ENCODE peak calls at places on chromosomes 13 and 19, in five cellular contexts. L is OCI-LY7, A is PC-3, D is fibroblast of lung, C is PC-9. W is an unnamed sample.

GRCh38 chr13:57632276-57633140 is 964 bp downstream of the PCDH17 start:
- DNase-seq in L (no peak), A (no peak), D (peak; percentile 31), C (no peak), W (peak; percentile 36)

GRCh38 chr19:5955638-5955935 is 22.4 kb downstream of the RANBP3 start:
- DNase-seq in L (no peak), A (no peak), D (peak; percentile 59), C (no peak), W (peak; percentile 51)

GRCh38 chr13:36858285-36858684 is 39.3 kb downstream of the RFXAP start:
- DNase-seq in L (peak; percentile 82), A (peak; percentile 73), D (peak; percentile 63), C (peak; percentile 45), W (peak; percentile 32)

GRCh38 chr13:98228661-98229349 is 51.7 kb upstream of the RNF113B start:
- DNase-seq in L (no peak), A (peak; percentile 38), D (no peak), C (no peak), W (peak; percentile 51)

GRCh38 chr19:41753936-41754529 is 1.3 kb upstream of the CEACAM6 start:
- DNase-seq in L (peak; percentile 70), A (peak; percentile 69), D (peak; percentile 11), C (no peak), W (no peak)

GRCh38 chr13:48828962-48829405 is 146.7 kb upstream of the FNDC3A start:
- DNase-seq in L (peak; percentile 50), A (peak; percentile 64), D (no peak), C (peak; percentile 63), W (peak; percentile 54)

GRCh38 chr13:74128171-74128767 is 5.9 kb downstream of the KLF12 start:
- DNase-seq in L (no peak), A (no peak), D (no peak), C (no peak), W (peak; percentile 85)

GRCh38 chr19:38281820-38282566 is 17.6 kb downstream of the SPINT2 start:
- DNase-seq in L (no peak), A (no peak), D (no peak), C (no peak), W (no peak)

GRCh38 chr19:14002571-14003278 is 3.4 kb downstream of the RFX1 start:
- DNase-seq in L (peak; percentile 79), A (no peak), D (no peak), C (no peak), W (no peak)

GRCh38 chr13:48126944-48127814 is 32.3 kb upstream of the MED4 start:
- DNase-seq in L (peak; percentile 72), A (peak; percentile 66), D (peak; percentile 83), C (peak; percentile 52), W (peak; percentile 48)

GRCh38 chr13:33740134-33740538 is 77.8 kb upstream of the RFC3 start:
- DNase-seq in L (no peak), A (peak; percentile 52), D (peak; percentile 56), C (no peak), W (peak; percentile 92)

GRCh38 chr13:32846020-32846451 is 170.2 kb upstream of the KL start:
- DNase-seq in L (no peak), A (peak; percentile 12), D (no peak), C (peak; percentile 77), W (no peak)

GRCh38 chr13:25898991-25899390 is 152.8 kb downstream of the SHISA2 start:
- DNase-seq in L (no peak), A (no peak), D (no peak), C (no peak), W (no peak)

GRCh38 chr13:83503424-83503823 is 378.9 kb downstream of the SLITRK1 start:
- DNase-seq in L (no peak), A (peak; percentile 72), D (peak; percentile 54), C (no peak), W (peak; percentile 25)

GRCh38 chr19:19176950-19177349 is 6.9 kb upstream of the MEF2B start:
- DNase-seq in L (no peak), A (no peak), D (no peak), C (no peak), W (no peak)
- H2AFZ ChIP-seq in L (no peak overlapping the region), A (no peak overlapping the region), D (no peak overlapping the region), C (no peak overlapping the region), W (no peak overlapping the region)

GRCh38 chr13:93680329-93680728 is 453.7 kb downstream of the GPC6 start:
- DNase-seq in L (no peak), A (no peak), D (no peak), C (no peak), W (no peak)
- H4K20me1 ChIP-seq in L (no peaks in the 10 kb centered on the region), A (no peaks in the 10 kb centered on the region), D (no peaks in the 10 kb centered on the region), C (no peaks in the 10 kb centered on the region), W (peaks cover 9% of the 10 kb centered on the region)

DNA sequence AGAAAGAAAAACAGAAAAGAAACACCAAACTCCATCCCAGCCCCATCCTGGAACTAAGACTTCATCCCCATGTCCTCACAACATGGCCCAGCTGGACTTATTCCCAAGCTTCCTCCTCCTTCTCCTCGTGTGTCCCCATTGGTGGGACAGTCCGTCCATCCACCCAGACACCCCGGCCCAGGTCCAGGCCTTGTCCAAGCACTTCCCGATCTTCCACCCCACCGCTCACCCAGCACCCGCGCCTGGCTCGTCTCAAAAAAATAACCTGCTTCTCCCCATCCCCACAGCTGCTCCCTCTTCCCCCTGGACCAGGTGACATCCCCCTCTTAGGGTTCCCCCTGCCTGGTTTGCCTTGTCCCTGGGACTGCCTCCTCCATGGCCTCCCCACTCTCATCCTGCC is 1.4 kb upstream of the FCER2 start:
- DNase-seq in L (no peak), A (no peak), D (no peak), C (no peak), W (no peak)
- H3K4me1 ChIP-seq in L (peaks cover 81% of the 10 kb centered on the region), A (no peaks in the 10 kb centered on the region), D (no peaks in the 10 kb centered on the region), C (no peaks in the 10 kb centered on the region), W (no peaks in the 10 kb centered on the region)

DNA sequence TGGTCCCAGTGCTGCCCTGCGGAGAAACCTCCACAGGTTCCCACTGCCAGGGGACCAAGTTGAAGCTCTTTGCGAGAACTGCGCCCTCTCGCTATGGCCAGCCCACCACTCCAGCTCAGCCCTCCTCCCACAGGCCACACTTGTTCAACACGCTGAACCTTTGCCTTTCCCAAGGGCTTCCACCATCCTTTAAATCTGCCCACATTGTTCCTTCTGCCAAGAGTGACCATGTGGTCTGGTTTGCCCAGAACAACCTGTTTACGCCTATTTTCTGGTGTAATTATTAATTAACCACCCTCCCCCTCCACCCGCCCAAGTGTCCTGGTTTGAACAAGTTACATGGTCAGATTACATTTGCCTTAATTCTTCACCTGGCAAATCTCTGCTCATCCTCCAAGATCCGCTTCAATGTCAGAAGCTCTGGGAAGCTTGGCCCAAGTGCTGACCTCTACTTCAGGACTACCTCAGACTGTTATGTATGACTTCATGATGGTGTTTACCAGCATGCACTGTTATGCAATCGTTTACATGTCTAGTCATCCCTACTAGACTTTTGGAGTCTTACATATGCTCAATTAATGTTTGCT is 12.0 kb upstream of the USP12 start:
- DNase-seq in L (no peak), A (peak; percentile 49), D (peak; percentile 49), C (peak; percentile 63), W (no peak)
- H2AFZ ChIP-seq in L (no peak overlapping the region), A (no peak overlapping the region), D (no peak overlapping the region), C (no peak overlapping the region), W (peak overlapping the region; percentile 7)

GRCh38 chr19:10976200-10976892 is 15.5 kb downstream of the SMARCA4 start:
- DNase-seq in L (peak; percentile 53), A (no peak), D (no peak), C (no peak), W (no peak)

GRCh38 chr19:10984166-10984735 is 23.4 kb downstream of the SMARCA4 start:
- DNase-seq in L (no peak), A (no peak), D (no peak), C (no peak), W (no peak)

GRCh38 chr19:10981496-10981895 is 20.7 kb downstream of the SMARCA4 start:
- DNase-seq in L (no peak), A (no peak), D (peak; percentile 43), C (no peak), W (no peak)

GRCh38 chr19:10977773-10978155 is 16.9 kb downstream of the SMARCA4 start:
- DNase-seq in L (peak; percentile 65), A (no peak), D (no peak), C (no peak), W (no peak)

DNA sequence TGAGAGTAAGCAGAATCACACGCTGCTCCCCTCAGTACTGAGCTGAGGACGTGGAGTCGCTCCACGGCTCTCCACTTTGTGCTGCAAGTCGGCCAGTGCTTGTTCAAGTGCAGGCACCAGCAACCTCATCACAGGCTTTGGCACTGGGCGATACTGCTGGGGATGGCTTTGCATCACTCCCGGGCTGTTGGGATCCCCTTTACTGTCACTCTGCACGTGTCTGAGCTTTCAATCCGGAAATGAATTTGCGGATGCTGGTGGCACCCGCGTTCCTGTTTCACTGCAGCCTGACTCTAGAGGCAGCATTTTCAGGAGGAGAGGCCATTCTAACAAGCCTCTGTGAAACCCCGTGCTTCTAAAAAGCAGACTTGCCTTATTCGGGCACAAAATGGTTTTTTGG is 19.1 kb downstream of the SMARCA4 start:
- DNase-seq in L (peak; percentile 95), A (no peak), D (peak; percentile 11), C (no peak), W (no peak)
- H4K20me1 ChIP-seq in L (peaks cover 38% of the 10 kb centered on the region), A (peaks cover 60% of the 10 kb centered on the region), D (peaks cover 2% of the 10 kb centered on the region), C (peaks cover 90% of the 10 kb centered on the region), W (peaks cover 95% of the 10 kb centered on the region)

GRCh38 chr19:46860846-46861690 is at the start of gene ARHGAP35:
- DNase-seq in L (peak; percentile 27), A (peak; percentile 78), D (no peak), C (no peak), W (no peak)

GRCh38 chr19:46862974-46863632 is 2.3 kb downstream of the ARHGAP35 start:
- DNase-seq in L (no peak), A (no peak), D (no peak), C (no peak), W (no peak)

GRCh38 chr19:46860125-46860845 is 512 bp upstream of the ARHGAP35 start:
- DNase-seq in L (peak; percentile 98), A (peak; percentile 94), D (peak; percentile 98), C (peak; percentile 96), W (peak; percentile 95)

GRCh38 chr19:46862504-46862835 is 1.7 kb downstream of the ARHGAP35 start:
- DNase-seq in L (no peak), A (no peak), D (no peak), C (no peak), W (no peak)

GRCh38 chr19:46861691-46862503 is 1.1 kb downstream of the ARHGAP35 start:
- DNase-seq in L (peak; percentile 30), A (peak; percentile 28), D (no peak), C (no peak), W (no peak)
- H3K4me1 ChIP-seq in L (peaks cover 45% of the 10 kb centered on the region), A (peaks cover 49% of the 10 kb centered on the region), D (peaks cover 18% of the 10 kb centered on the region), C (peaks cover 60% of the 10 kb centered on the region), W (peaks cover 43% of the 10 kb centered on the region)

GRCh38 chr13:90168953-90169352 is 1178.5 kb upstream of the MIR17HG start:
- DNase-seq in L (no peak), A (no peak), D (no peak), C (no peak), W (no peak)
- H2AFZ ChIP-seq in L (no peak overlapping the region), A (no peak overlapping the region), D (no peak overlapping the region), C (no peak overlapping the region), W (no peak overlapping the region)

GRCh38 chr13:20658451-20658850 is 45.0 kb upstream of the IL17D start:
- DNase-seq in L (no peak), A (no peak), D (no peak), C (no peak), W (no peak)

GRCh38 chr13:20669162-20669561 is 34.3 kb upstream of the IL17D start:
- DNase-seq in L (no peak), A (no peak), D (no peak), C (no peak), W (no peak)

GRCh38 chr13:20666948-20667347 is 36.6 kb upstream of the IL17D start:
- DNase-seq in L (no peak), A (no peak), D (no peak), C (no peak), W (no peak)

GRCh38 chr13:20667857-20668256 is 35.6 kb upstream of the IL17D start:
- DNase-seq in L (no peak), A (no peak), D (no peak), C (no peak), W (no peak)

GRCh38 chr13:20664304-20664703 is 39.2 kb upstream of the IL17D start:
- DNase-seq in L (no peak), A (no peak), D (no peak), C (no peak), W (no peak)
- H4K20me1 ChIP-seq in L (no peaks in the 10 kb centered on the region), A (no peaks in the 10 kb centered on the region), D (no peaks in the 10 kb centered on the region), C (no peaks in the 10 kb centered on the region), W (no peaks in the 10 kb centered on the region)

W was measured in astrocyte.